ENCODE peak calls at places on chromosomes 3 and 15, in seven cellular contexts. One of them, this sample, is unnamed.

GRCh38 chr15:81047948-81048347 is 47.2 kb downstream of the TLNRD1 start:
- DNase-seq in HepG2: no peak
- DNase-seq in HCT116: no peak
- DNase-seq in A549: no peak
- DNase-seq in K562: no peak
- DNase-seq in GM23338: no peak
- DNase-seq in GM12878: no peak
- DNase-seq in this sample: no peak

GRCh38 chr3:115814778-115815380 is 191.6 kb downstream of the GAP43 start:
- DNase-seq in K562: peak; percentile 55
- DNase-seq in HCT116: peak; percentile 59
- DNase-seq in HepG2: peak; percentile 70
- DNase-seq in A549: peak; percentile 68
- DNase-seq in GM12878: no peak
- DNase-seq in GM23338: peak; percentile 91
- DNase-seq in this sample: peak; percentile 64

GRCh38 chr3:8599146-8599545 is 45.5 kb downstream of the SSUH2 start:
- DNase-seq in GM12878: no peak
- DNase-seq in HepG2: no peak
- DNase-seq in GM23338: no peak
- DNase-seq in HCT116: no peak
- DNase-seq in K562: no peak
- DNase-seq in A549: no peak
- DNase-seq in this sample: no peak

GRCh38 chr3:189169728-189170127 is 2.0 kb upstream of the TPRG1 start:
- DNase-seq in GM23338: peak; percentile 65
- DNase-seq in A549: no peak
- DNase-seq in GM12878: no peak
- DNase-seq in HepG2: no peak
- DNase-seq in HCT116: no peak
- DNase-seq in K562: no peak
- DNase-seq in this sample: no peak

GRCh38 chr3:12816521-12817340 is 20.3 kb downstream of the CAND2 start:
- DNase-seq in HCT116: no peak
- DNase-seq in GM12878: no peak
- DNase-seq in K562: no peak
- DNase-seq in GM23338: no peak
- DNase-seq in HepG2: no peak
- DNase-seq in A549: no peak
- DNase-seq in this sample: no peak

GRCh38 chr15:79455943-79456342 is 23.8 kb downstream of the MINAR1 start:
- DNase-seq in GM12878: no peak
- DNase-seq in HCT116: no peak
- DNase-seq in K562: no peak
- DNase-seq in A549: no peak
- DNase-seq in GM23338: no peak
- DNase-seq in HepG2: no peak
- DNase-seq in this sample: no peak

GRCh38 chr3:65545429-65545828 is 493.3 kb downstream of the MAGI1 start:
- DNase-seq in HCT116: no peak
- DNase-seq in GM23338: no peak
- DNase-seq in K562: no peak
- DNase-seq in HepG2: no peak
- DNase-seq in A549: peak; percentile 17
- DNase-seq in GM12878: no peak
- DNase-seq in this sample: no peak

GRCh38 chr3:133038731-133039398 is 674 bp downstream of the TMEM108 start:
- DNase-seq in GM12878: no peak
- DNase-seq in HepG2: no peak
- DNase-seq in HCT116: no peak
- DNase-seq in K562: peak; percentile 9
- DNase-seq in GM23338: peak; percentile 76
- DNase-seq in A549: no peak
- DNase-seq in this sample: no peak

GRCh38 chr3:70851066-70851465 is 538.6 kb upstream of the MDFIC2 start:
- DNase-seq in A549: no peak
- DNase-seq in GM23338: no peak
- DNase-seq in HepG2: no peak
- DNase-seq in GM12878: no peak
- DNase-seq in K562: no peak
- DNase-seq in HCT116: no peak
- DNase-seq in this sample: no peak

GRCh38 chr15:72538931-72539330 is 64.8 kb downstream of the ARIH1 start:
- DNase-seq in HepG2: no peak
- DNase-seq in GM12878: no peak
- DNase-seq in HCT116: no peak
- DNase-seq in A549: no peak
- DNase-seq in K562: no peak
- DNase-seq in GM23338: no peak
- DNase-seq in this sample: no peak

GRCh38 chr15:77684341-77685081 is 51.8 kb upstream of the LINGO1 start:
- DNase-seq in GM12878: no peak
- DNase-seq in HCT116: no peak
- DNase-seq in HepG2: no peak
- DNase-seq in A549: no peak
- DNase-seq in K562: no peak
- DNase-seq in GM23338: no peak
- DNase-seq in this sample: no peak

GRCh38 chr15:77691607-77692006 is 58.9 kb upstream of the LINGO1 start:
- DNase-seq in A549: no peak
- DNase-seq in GM12878: no peak
- DNase-seq in K562: no peak
- DNase-seq in HCT116: no peak
- DNase-seq in GM23338: no peak
- DNase-seq in HepG2: no peak
- DNase-seq in this sample: no peak

GRCh38 chr15:77689821-77690220 is 57.1 kb upstream of the LINGO1 start:
- DNase-seq in GM23338: no peak
- DNase-seq in K562: no peak
- DNase-seq in GM12878: no peak
- DNase-seq in HepG2: no peak
- DNase-seq in HCT116: no peak
- DNase-seq in A549: no peak
- DNase-seq in this sample: no peak

GRCh38 chr15:77685082-77685815 is 52.5 kb upstream of the LINGO1 start:
- DNase-seq in A549: no peak
- DNase-seq in GM12878: no peak
- DNase-seq in HCT116: no peak
- DNase-seq in K562: no peak
- DNase-seq in HepG2: no peak
- DNase-seq in GM23338: no peak
- DNase-seq in this sample: no peak

GRCh38 chr15:77688270-77689058 is 55.8 kb upstream of the LINGO1 start:
- DNase-seq in HepG2: no peak
- DNase-seq in GM23338: no peak
- DNase-seq in GM12878: no peak
- DNase-seq in K562: no peak
- DNase-seq in A549: no peak
- DNase-seq in HCT116: no peak
- DNase-seq in this sample: no peak
- H3K4me1 ChIP-seq in HepG2: no peaks in the 10 kb centered on the region
- H3K4me1 ChIP-seq in GM23338: no peaks in the 10 kb centered on the region
- H3K4me1 ChIP-seq in GM12878: no peaks in the 10 kb centered on the region
- H3K4me1 ChIP-seq in K562: peaks cover 3% of the 10 kb centered on the region
- H3K4me1 ChIP-seq in A549: peaks cover 6% of the 10 kb centered on the region
- H3K4me1 ChIP-seq in HCT116: no peaks in the 10 kb centered on the region
- H3K4me1 ChIP-seq in this sample: no peaks in the 10 kb centered on the region

DNA sequence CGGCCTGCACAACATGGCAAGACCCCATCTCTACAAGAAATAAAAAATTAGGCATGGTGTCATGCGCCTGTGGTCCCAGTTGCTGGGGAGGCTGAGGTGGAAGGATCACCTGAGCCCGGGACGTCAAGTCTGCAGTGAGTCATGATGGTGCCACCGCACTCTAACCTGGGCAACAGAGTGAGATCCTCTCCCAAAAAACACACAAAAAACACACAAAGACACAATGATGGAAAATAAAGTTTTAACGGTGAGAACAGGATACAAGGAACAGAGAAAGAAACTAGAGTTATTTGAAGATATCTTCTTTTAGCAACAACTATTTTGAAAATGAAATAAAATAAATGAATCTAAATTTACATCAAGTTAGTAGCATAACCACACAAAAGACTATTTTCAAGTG is 12.0 kb downstream of the CLASP2 start:
- DNase-seq in HepG2: no peak
- DNase-seq in HCT116: no peak
- DNase-seq in K562: no peak
- DNase-seq in GM23338: no peak
- DNase-seq in A549: no peak
- DNase-seq in GM12878: no peak
- DNase-seq in this sample: no peak
- TF ChIP-seq REST in HepG2: no peak
- TF ChIP-seq REST in HCT116: no peak
- TF ChIP-seq REST in K562: no peak
- TF ChIP-seq REST in GM23338: no peak
- TF ChIP-seq REST in A549: no peak
- TF ChIP-seq REST in GM12878: no peak
- TF ChIP-seq REST in this sample: no peak

DNA sequence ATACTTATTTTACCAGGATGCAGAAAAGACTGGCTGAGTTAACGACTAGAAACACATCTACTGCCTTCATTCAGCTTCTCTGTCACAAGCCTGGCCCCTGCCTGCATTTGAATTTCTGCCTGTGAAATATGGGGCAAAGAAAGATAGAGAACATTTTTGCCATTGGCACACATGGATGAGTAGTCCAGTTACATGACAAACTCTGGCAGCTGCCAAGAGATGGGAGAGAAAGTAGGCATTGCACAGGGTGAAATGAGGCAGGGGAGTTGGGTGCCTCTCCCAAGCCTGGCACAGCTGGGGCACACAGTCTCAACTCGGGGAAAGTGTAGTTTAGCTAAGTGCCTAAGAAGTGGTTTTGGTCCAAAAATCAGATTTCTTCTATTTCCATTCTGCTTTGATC is 24.0 kb downstream of the ANXA2 start:
- DNase-seq in GM12878: no peak
- DNase-seq in A549: peak; percentile 20
- DNase-seq in GM23338: no peak
- DNase-seq in HCT116: no peak
- DNase-seq in HepG2: no peak
- DNase-seq in K562: no peak
- DNase-seq in this sample: no peak
- H3K4me1 ChIP-seq in GM12878: no peaks in the 10 kb centered on the region
- H3K4me1 ChIP-seq in A549: peaks cover 95% of the 10 kb centered on the region
- H3K4me1 ChIP-seq in GM23338: peaks cover 14% of the 10 kb centered on the region
- H3K4me1 ChIP-seq in HCT116: peaks cover 100% of the 10 kb centered on the region
- H3K4me1 ChIP-seq in HepG2: peaks cover 92% of the 10 kb centered on the region
- H3K4me1 ChIP-seq in K562: no peaks in the 10 kb centered on the region
- H3K4me1 ChIP-seq in this sample: peaks cover 100% of the 10 kb centered on the region

GRCh38 chr3:167762296-167762695 is 26.8 kb downstream of the SERPINI1 start:
- DNase-seq in GM23338: no peak
- DNase-seq in A549: no peak
- DNase-seq in HepG2: no peak
- DNase-seq in HCT116: no peak
- DNase-seq in GM12878: no peak
- DNase-seq in K562: no peak
- DNase-seq in this sample: no peak
- TF ChIP-seq REST in GM23338: no peak
- TF ChIP-seq REST in A549: no peak
- TF ChIP-seq REST in HepG2: no peak
- TF ChIP-seq REST in HCT116: no peak
- TF ChIP-seq REST in GM12878: no peak
- TF ChIP-seq REST in K562: no peak
- TF ChIP-seq REST in this sample: no peak

GRCh38 chr15:92846716-92847115 is 53.4 kb upstream of the CHD2 start:
- DNase-seq in GM23338: no peak
- DNase-seq in HCT116: no peak
- DNase-seq in K562: no peak
- DNase-seq in A549: no peak
- DNase-seq in HepG2: no peak
- DNase-seq in GM12878: no peak
- DNase-seq in this sample: no peak
- H3K4me1 ChIP-seq in GM23338: peaks cover 6% of the 10 kb centered on the region
- H3K4me1 ChIP-seq in HCT116: peaks cover 19% of the 10 kb centered on the region
- H3K4me1 ChIP-seq in K562: peaks cover 8% of the 10 kb centered on the region
- H3K4me1 ChIP-seq in A549: peaks cover 23% of the 10 kb centered on the region
- H3K4me1 ChIP-seq in HepG2: peaks cover 54% of the 10 kb centered on the region
- H3K4me1 ChIP-seq in GM12878: peaks cover 17% of the 10 kb centered on the region
- H3K4me1 ChIP-seq in this sample: peaks cover 7% of the 10 kb centered on the region

GRCh38 chr3:158098834-158099424 is 7.3 kb downstream of the SHOX2 start:
- DNase-seq in HepG2: no peak
- DNase-seq in GM12878: no peak
- DNase-seq in K562: no peak
- DNase-seq in HCT116: no peak
- DNase-seq in GM23338: peak; percentile 55
- DNase-seq in A549: no peak
- DNase-seq in this sample: no peak

GRCh38 chr3:158095302-158095997 is 10.8 kb downstream of the SHOX2 start:
- DNase-seq in GM23338: peak; percentile 59
- DNase-seq in HCT116: no peak
- DNase-seq in GM12878: no peak
- DNase-seq in HepG2: no peak
- DNase-seq in K562: no peak
- DNase-seq in A549: no peak
- DNase-seq in this sample: no peak

GRCh38 chr3:158100681-158101080 is 5.5 kb downstream of the SHOX2 start:
- DNase-seq in HepG2: no peak
- DNase-seq in GM12878: no peak
- DNase-seq in HCT116: no peak
- DNase-seq in K562: no peak
- DNase-seq in A549: no peak
- DNase-seq in GM23338: no peak
- DNase-seq in this sample: no peak

GRCh38 chr3:158097141-158097540 is 9.1 kb downstream of the SHOX2 start:
- DNase-seq in HepG2: no peak
- DNase-seq in HCT116: no peak
- DNase-seq in GM23338: no peak
- DNase-seq in GM12878: no peak
- DNase-seq in A549: no peak
- DNase-seq in K562: no peak
- DNase-seq in this sample: no peak

DNA sequence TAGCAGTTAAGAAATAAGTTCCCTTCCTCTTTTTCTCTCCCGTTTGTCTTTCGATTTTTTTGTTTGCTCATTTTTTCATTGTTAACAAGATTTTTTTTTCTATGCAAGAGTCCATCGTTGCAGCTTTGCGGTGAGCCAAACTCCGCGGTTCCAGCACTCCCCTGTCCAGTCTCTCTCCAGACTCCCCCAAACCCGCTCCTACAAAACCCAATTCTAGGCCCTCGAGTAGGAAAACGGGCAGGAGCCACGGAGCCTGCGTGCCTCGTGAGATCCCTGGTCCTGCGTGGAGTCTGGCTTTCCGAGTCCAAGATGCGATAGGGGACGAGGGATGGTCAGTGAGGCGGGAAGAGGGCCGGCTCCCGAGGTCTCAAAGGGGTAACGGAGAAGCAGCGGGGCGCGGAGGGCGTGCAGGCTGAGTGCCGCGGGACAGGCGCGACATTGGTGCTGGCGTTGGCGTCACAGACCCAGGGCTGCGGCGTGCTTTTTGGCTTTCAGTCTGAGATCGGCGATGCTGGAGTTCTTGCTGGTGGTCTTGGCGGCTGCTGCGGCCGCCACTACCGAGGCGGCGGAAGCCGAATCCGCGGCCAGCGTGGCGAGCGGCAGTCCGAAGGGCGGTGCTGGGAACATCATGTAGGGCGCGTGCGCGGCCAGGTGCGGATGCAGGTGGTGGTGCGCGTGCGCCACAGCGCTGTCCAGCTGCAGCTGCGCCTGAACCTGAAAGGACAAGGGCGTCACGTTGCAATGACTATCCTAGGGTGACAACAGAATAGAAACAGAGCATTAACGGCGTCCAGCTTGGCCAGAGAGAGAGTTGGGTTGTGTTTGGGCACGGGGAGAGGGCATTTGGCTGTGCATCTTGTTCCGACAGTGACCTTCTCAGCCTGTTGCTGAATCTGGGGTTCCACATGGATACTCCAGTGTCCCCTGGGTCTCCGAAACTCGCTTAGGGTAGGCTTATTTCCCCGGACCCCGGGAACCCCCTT is 8.4 kb downstream of the SHOX2 start:
- DNase-seq in A549: peak; percentile 90
- DNase-seq in GM23338: peak; percentile 95
- DNase-seq in HCT116: no peak
- DNase-seq in GM12878: peak; percentile 54
- DNase-seq in K562: no peak
- DNase-seq in HepG2: peak; percentile 76
- DNase-seq in this sample: no peak
- TF ChIP-seq REST in A549: peak; percentile 99
- TF ChIP-seq REST in GM23338: peak; percentile 100
- TF ChIP-seq REST in HCT116: peak; percentile 84
- TF ChIP-seq REST in GM12878: peak; percentile 100
- TF ChIP-seq REST in K562: no peak
- TF ChIP-seq REST in HepG2: peak; percentile 100
- TF ChIP-seq REST in this sample: peak; percentile 100